ENCODE peak calls at places on chromosomes 16 and 17, in nine cellular contexts. S, J, M, D, Q, Y, O, P and Z are unnamed samples.

GRCh38 chr17:43324205-43324893 is 74.4 kb upstream of the ARL4D start:
- DNase-seq in S (no peak), J (no peak), M (no peak), D (no peak), Q (no peak), Y (peak), O (no peak), P (no peak), Z (peak)

GRCh38 chr17:79305831-79306687 is 231.4 kb downstream of the ENGASE start:
- DNase-seq in S (no peak), J (peak), M (no peak), D (peak), Q (no peak), Y (peak), O (peak), P (no peak), Z (peak)

GRCh38 chr17:13601776-13602551 is at the start of gene HS3ST3A1:
- DNase-seq in S (no peak), J (peak), M (peak), D (peak), Q (peak), Y (no peak), O (peak), P (peak), Z (peak)

GRCh38 chr16:85052536-85052935 is 24.9 kb downstream of the KIAA0513 start:
- DNase-seq in S (no peak), J (no peak), M (no peak), D (no peak), Q (no peak), Y (no peak), O (no peak), P (peak), Z (no peak)

GRCh38 chr17:13725286-13725990 is 123.7 kb upstream of the HS3ST3A1 start:
- DNase-seq in S (no peak), J (no peak), M (no peak), D (no peak), Q (peak), Y (no peak), O (no peak), P (peak), Z (no peak)

GRCh38 chr17:42325026-42325425 is 36.7 kb downstream of the STAT5A start:
- DNase-seq in S (no peak), J (peak), M (no peak), D (peak), Q (peak), Y (peak), O (peak), P (peak), Z (no peak)

GRCh38 chr16:70561623-70562022 is 38.0 kb downstream of the SF3B3 start:
- DNase-seq in S (no peak), J (no peak), M (no peak), D (no peak), Q (no peak), Y (no peak), O (no peak), P (no peak), Z (no peak)

GRCh38 chr17:55187371-55187770 is 77.4 kb upstream of the HLF start:
- DNase-seq in S (no peak), J (no peak), M (no peak), D (no peak), Q (no peak), Y (peak), O (no peak), P (no peak), Z (peak)

GRCh38 chr17:68468334-68468733 is 11.0 kb upstream of the WIPI1 start:
- DNase-seq in S (no peak), J (no peak), M (peak), D (no peak), Q (peak), Y (no peak), O (peak), P (peak), Z (no peak)

GRCh38 chr16:88569614-88569984 is 604 bp upstream of the ZC3H18 start:
- DNase-seq in S (peak), J (no peak), M (no peak), D (peak), Q (peak), Y (no peak), O (peak), P (peak), Z (peak)

GRCh38 chr17:56624315-56624714 is 30.8 kb downstream of the NOG start:
- DNase-seq in S (no peak), J (no peak), M (peak), D (no peak), Q (no peak), Y (no peak), O (no peak), P (no peak), Z (no peak)

GRCh38 chr16:27264151-27264550 is 4.4 kb downstream of the NSMCE1 start:
- DNase-seq in S (no peak), J (no peak), M (no peak), D (no peak), Q (peak), Y (peak), O (no peak), P (peak), Z (no peak)

GRCh38 chr17:30336369-30337171 is 2.7 kb upstream of the TMIGD1 start:
- DNase-seq in S (peak), J (no peak), M (no peak), D (no peak), Q (peak), Y (peak), O (no peak), P (peak), Z (peak)

GRCh38 chr16:88616320-88616719 is 22.1 kb upstream of the IL17C start:
- DNase-seq in S (no peak), J (no peak), M (no peak), D (no peak), Q (no peak), Y (no peak), O (no peak), P (no peak), Z (no peak)

GRCh38 chr17:79065105-79065670 is 9.4 kb upstream of the ENGASE start:
- DNase-seq in S (peak), J (peak), M (peak), D (no peak), Q (peak), Y (peak), O (no peak), P (peak), Z (peak)

GRCh38 chr17:36683387-36683786 is 82.0 kb downstream of the MRM1 start:
- DNase-seq in S (no peak), J (no peak), M (no peak), D (no peak), Q (no peak), Y (no peak), O (no peak), P (no peak), Z (no peak)

GRCh38 chr16:69179255-69180010 is 7.5 kb upstream of the SNTB2 start:
- DNase-seq in S (no peak), J (no peak), M (peak), D (peak), Q (peak), Y (peak), O (peak), P (peak), Z (no peak)

GRCh38 chr17:19531780-19532501 is 1.7 kb upstream of the SLC47A1 start:
- DNase-seq in S (no peak), J (peak), M (no peak), D (no peak), Q (no peak), Y (no peak), O (no peak), P (no peak), Z (no peak)

GRCh38 chr17:67200727-67201301 is 44.2 kb downstream of the HELZ start:
- DNase-seq in S (no peak), J (no peak), M (no peak), D (no peak), Q (no peak), Y (no peak), O (no peak), P (no peak), Z (peak)

GRCh38 chr16:86519649-86520316 is 9.5 kb downstream of the FOXF1 start:
- DNase-seq in S (peak), J (peak), M (peak), D (peak), Q (peak), Y (peak), O (peak), P (peak), Z (peak)

GRCh38 chr16:54482892-54483574 is 196.4 kb upstream of the IRX3 start:
- DNase-seq in S (no peak), J (no peak), M (peak), D (no peak), Q (no peak), Y (no peak), O (peak), P (no peak), Z (no peak)

GRCh38 chr17:20241855-20242254 is 225.5 kb downstream of the LGALS9B start:
- DNase-seq in S (no peak), J (no peak), M (no peak), D (no peak), Q (no peak), Y (no peak), O (no peak), P (no peak), Z (no peak)

GRCh38 chr17:58324409-58325288 is 3.9 kb downstream of the TSPOAP1 start:
- DNase-seq in S (no peak), J (peak), M (peak), D (no peak), Q (peak), Y (no peak), O (peak), P (peak), Z (peak)

GRCh38 chr16:81738831-81739496 is 40.1 kb upstream of the PLCG2 start:
- DNase-seq in S (no peak), J (no peak), M (no peak), D (peak), Q (no peak), Y (no peak), O (peak), P (no peak), Z (no peak)

GRCh38 chr16:30078744-30079143 is 3.0 kb downstream of the PPP4C start:
- DNase-seq in S (no peak), J (no peak), M (no peak), D (no peak), Q (no peak), Y (no peak), O (no peak), P (no peak), Z (no peak)

GRCh38 chr16:73058221-73058615 is 10.3 kb upstream of the ZFHX3 start:
- DNase-seq in S (no peak), J (peak), M (peak), D (peak), Q (no peak), Y (peak), O (peak), P (peak), Z (no peak)

GRCh38 chr16:20359997-20360396 is 7.5 kb upstream of the UMOD start:
- DNase-seq in S (no peak), J (no peak), M (peak), D (no peak), Q (no peak), Y (no peak), O (no peak), P (no peak), Z (peak)

GRCh38 chr17:61470530-61471136 is 18.4 kb downstream of the TBX4 start:
- DNase-seq in S (no peak), J (peak), M (no peak), D (no peak), Q (no peak), Y (no peak), O (no peak), P (no peak), Z (no peak)

GRCh38 chr17:21242026-21242700 is 11.0 kb downstream of the NATD1 start:
- DNase-seq in S (no peak), J (no peak), M (peak), D (no peak), Q (no peak), Y (no peak), O (no peak), P (no peak), Z (no peak)

GRCh38 chr17:74823176-74823495 is 36.5 kb downstream of the GRIN2C start:
- DNase-seq in S (no peak), J (no peak), M (no peak), D (no peak), Q (no peak), Y (no peak), O (no peak), P (no peak), Z (no peak)

GRCh38 chr17:50298018-50298417 is 23.8 kb downstream of the TMEM92 start:
- DNase-seq in S (no peak), J (no peak), M (no peak), D (no peak), Q (no peak), Y (no peak), O (no peak), P (no peak), Z (no peak)

GRCh38 chr16:1612320-1613111 is at the start of gene CRAMP1:
- DNase-seq in S (no peak), J (no peak), M (no peak), D (no peak), Q (no peak), Y (peak), O (no peak), P (peak), Z (peak)

GRCh38 chr16:85850344-85850880 is 48.5 kb upstream of the IRF8 start:
- DNase-seq in S (no peak), J (no peak), M (no peak), D (no peak), Q (no peak), Y (no peak), O (peak), P (no peak), Z (no peak)

GRCh38 chr16:85798901-85799496 is 345 bp downstream of the EMC8 start:
- DNase-seq in S (peak), J (peak), M (no peak), D (no peak), Q (peak), Y (peak), O (peak), P (peak), Z (no peak)

GRCh38 chr17:58262149-58262548 is 18.6 kb downstream of the MPO start:
- DNase-seq in S (no peak), J (no peak), M (no peak), D (no peak), Q (no peak), Y (no peak), O (peak), P (no peak), Z (no peak)

GRCh38 chr17:5897320-5897911 is 172.8 kb upstream of the WSCD1 start:
- DNase-seq in S (no peak), J (no peak), M (no peak), D (no peak), Q (no peak), Y (peak), O (no peak), P (peak), Z (peak)

GRCh38 chr17:5892897-5893656 is 177.1 kb upstream of the WSCD1 start:
- DNase-seq in S (no peak), J (no peak), M (no peak), D (no peak), Q (no peak), Y (no peak), O (no peak), P (no peak), Z (peak)

GRCh38 chr17:5893741-5894140 is 176.4 kb upstream of the WSCD1 start:
- DNase-seq in S (no peak), J (no peak), M (no peak), D (no peak), Q (no peak), Y (no peak), O (no peak), P (no peak), Z (no peak)

GRCh38 chr17:5898406-5898805 is 171.8 kb upstream of the WSCD1 start:
- DNase-seq in S (no peak), J (no peak), M (no peak), D (no peak), Q (no peak), Y (no peak), O (no peak), P (no peak), Z (no peak)

DNA sequence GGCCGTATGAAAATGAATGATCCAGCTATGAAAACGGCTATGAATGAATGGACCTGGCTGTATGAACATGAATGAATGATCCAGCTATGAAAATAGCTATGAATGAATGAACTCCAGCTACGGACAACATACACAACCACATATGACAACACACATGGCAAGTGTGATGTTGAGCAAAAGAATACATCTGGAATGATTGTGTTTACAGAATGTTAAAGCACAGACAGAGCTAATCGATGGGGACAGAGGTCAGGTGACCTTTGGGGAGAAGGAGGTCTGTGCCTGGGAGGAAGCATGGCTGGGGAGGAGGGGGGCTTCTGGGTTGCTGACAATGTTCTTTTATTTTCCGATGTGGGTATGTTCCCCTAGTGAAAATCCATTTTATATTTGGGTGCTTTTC is 174.0 kb upstream of the WSCD1 start:
- DNase-seq in S (no peak), J (no peak), M (no peak), D (no peak), Q (no peak), Y (no peak), O (no peak), P (no peak), Z (no peak)
- H3K27ac ChIP-seq in S (no peak), J (no peak), M (no peak), D (no peak), Q (no peak), Y (no peak), O (no peak), P (no peak), Z (no peak)

GRCh38 chr17:80615311-80615710 is 70.7 kb downstream of the RPTOR start:
- DNase-seq in S (no peak), J (no peak), M (no peak), D (no peak), Q (no peak), Y (no peak), O (no peak), P (no peak), Z (no peak)

GRCh38 chr17:80611831-80612230 is 67.2 kb downstream of the RPTOR start:
- DNase-seq in S (no peak), J (no peak), M (no peak), D (no peak), Q (no peak), Y (peak), O (no peak), P (no peak), Z (no peak)

GRCh38 chr17:80614320-80614719 is 69.7 kb downstream of the RPTOR start:
- DNase-seq in S (no peak), J (no peak), M (no peak), D (no peak), Q (no peak), Y (no peak), O (no peak), P (no peak), Z (no peak)

GRCh38 chr17:80613732-80614071 is 69.1 kb downstream of the RPTOR start:
- DNase-seq in S (no peak), J (no peak), M (no peak), D (no peak), Q (no peak), Y (no peak), O (no peak), P (no peak), Z (no peak)

GRCh38 chr17:80612997-80613731 is 68.5 kb downstream of the RPTOR start:
- DNase-seq in S (no peak), J (no peak), M (no peak), D (no peak), Q (no peak), Y (no peak), O (no peak), P (no peak), Z (no peak)
- H3K27ac ChIP-seq in S (no peak), J (no peak), M (no peak), D (no peak), Q (no peak), Y (no peak), O (no peak), P (no peak), Z (no peak)

DNA sequence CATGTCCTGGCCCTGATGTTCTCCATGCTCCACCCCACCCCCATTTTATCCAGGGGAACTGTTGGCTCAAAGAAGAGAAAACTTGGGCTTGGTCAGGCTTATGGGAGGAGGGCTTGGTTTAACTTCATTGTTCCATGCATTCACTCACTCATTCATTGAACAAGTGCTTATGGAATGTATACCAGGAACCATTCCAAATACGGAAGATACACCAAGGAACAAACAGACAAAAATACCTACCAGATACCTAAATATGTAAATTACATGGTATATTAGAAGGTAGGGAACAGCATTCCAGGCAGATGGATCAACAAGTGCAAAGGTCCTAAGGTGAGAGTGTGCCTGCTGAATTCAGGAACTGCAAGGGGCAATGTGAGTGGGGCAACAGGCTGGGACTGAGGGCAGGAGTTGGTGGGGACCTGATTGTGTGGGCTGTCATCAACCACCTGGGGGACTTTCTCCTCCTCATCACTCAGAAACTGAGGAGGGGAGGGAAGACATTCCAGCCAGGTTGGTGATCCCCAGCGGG is 39.9 kb downstream of the RAI1 start:
- DNase-seq in S (no peak), J (no peak), M (no peak), D (no peak), Q (no peak), Y (no peak), O (no peak), P (no peak), Z (no peak)
- H3K27ac ChIP-seq in S (no peak), J (no peak), M (no peak), D (no peak), Q (no peak), Y (no peak), O (no peak), P (no peak), Z (no peak)

GRCh38 chr17:4301066-4301465 is 37.3 kb upstream of the ANKFY1 start:
- DNase-seq in S (no peak), J (no peak), M (no peak), D (no peak), Q (no peak), Y (no peak), O (peak), P (no peak), Z (no peak)
- H3K27ac ChIP-seq in S (no peak), J (no peak), M (peak), D (peak), Q (no peak), Y (no peak), O (peak), P (no peak), Z (no peak)